ENCODE peak calls at places on chromosomes 4 and X, in four cellular contexts. One of them, this sample, is unnamed.

GRCh38 chr4:157564771-157565170 is 344.2 kb downstream of the GRIA2 start:
- DNase-seq in brain microvascular endothelial cell: no peak
- DNase-seq in progenitor cell of endocrine pancreas: no peak
- DNase-seq in foreskin fibroblast: no peak
- DNase-seq in this sample: no peak

GRCh38 chrX:71992711-71993110 is 82.1 kb downstream of the NHSL2 start:
- DNase-seq in progenitor cell of endocrine pancreas: no peak
- DNase-seq in foreskin fibroblast: no peak
- DNase-seq in brain microvascular endothelial cell: no peak
- DNase-seq in this sample: peak

GRCh38 chr4:156642161-156642560 is 329.4 kb downstream of the PDGFC start:
- DNase-seq in brain microvascular endothelial cell: peak
- DNase-seq in foreskin fibroblast: no peak
- DNase-seq in progenitor cell of endocrine pancreas: no peak
- DNase-seq in this sample: no peak

GRCh38 chr4:37648084-37648817 is 37.9 kb downstream of the RELL1 start:
- DNase-seq in brain microvascular endothelial cell: peak
- DNase-seq in progenitor cell of endocrine pancreas: peak
- DNase-seq in foreskin fibroblast: peak
- DNase-seq in this sample: no peak

GRCh38 chr4:22348410-22348809 is 167.5 kb downstream of the ADGRA3 start:
- DNase-seq in progenitor cell of endocrine pancreas: no peak
- DNase-seq in brain microvascular endothelial cell: no peak
- DNase-seq in foreskin fibroblast: peak
- DNase-seq in this sample: no peak

GRCh38 chr4:67167849-67168248 is 377.5 kb downstream of the CENPC start:
- DNase-seq in progenitor cell of endocrine pancreas: no peak
- DNase-seq in brain microvascular endothelial cell: no peak
- DNase-seq in foreskin fibroblast: no peak
- DNase-seq in this sample: no peak

GRCh38 chr4:56752985-56753384 is 68.5 kb downstream of the SPINK2 start:
- DNase-seq in foreskin fibroblast: no peak
- DNase-seq in brain microvascular endothelial cell: no peak
- DNase-seq in progenitor cell of endocrine pancreas: no peak
- DNase-seq in this sample: no peak

GRCh38 chr4:95693594-95693993 is 144.8 kb upstream of the UNC5C start:
- DNase-seq in progenitor cell of endocrine pancreas: no peak
- DNase-seq in foreskin fibroblast: no peak
- DNase-seq in brain microvascular endothelial cell: peak
- DNase-seq in this sample: no peak

GRCh38 chr4:2761035-2761923 is 5.1 kb upstream of the TNIP2 start:
- DNase-seq in progenitor cell of endocrine pancreas: no peak
- DNase-seq in brain microvascular endothelial cell: no peak
- DNase-seq in foreskin fibroblast: peak
- DNase-seq in this sample: no peak

GRCh38 chr4:41506071-41506470 is 31.9 kb upstream of the LIMCH1 start:
- DNase-seq in progenitor cell of endocrine pancreas: no peak
- DNase-seq in foreskin fibroblast: peak
- DNase-seq in brain microvascular endothelial cell: peak
- DNase-seq in this sample: no peak

GRCh38 chr4:41258783-41259182 is 2.1 kb downstream of the UCHL1 start:
- DNase-seq in brain microvascular endothelial cell: peak
- DNase-seq in foreskin fibroblast: peak
- DNase-seq in progenitor cell of endocrine pancreas: no peak
- DNase-seq in this sample: no peak

GRCh38 chrX:2829469-2830246 is 928 bp downstream of the GYG2 start:
- DNase-seq in progenitor cell of endocrine pancreas: no peak
- DNase-seq in foreskin fibroblast: no peak
- DNase-seq in brain microvascular endothelial cell: no peak
- DNase-seq in this sample: no peak

GRCh38 chr4:47837582-47838294 is at the start of gene CORIN:
- DNase-seq in brain microvascular endothelial cell: no peak
- DNase-seq in foreskin fibroblast: no peak
- DNase-seq in progenitor cell of endocrine pancreas: no peak
- DNase-seq in this sample: no peak

GRCh38 chr4:26978387-26979071 is 117.9 kb downstream of the STIM2 start:
- DNase-seq in foreskin fibroblast: no peak
- DNase-seq in progenitor cell of endocrine pancreas: no peak
- DNase-seq in brain microvascular endothelial cell: no peak
- DNase-seq in this sample: no peak

GRCh38 chr4:41882622-41883347 is 52.4 kb upstream of the TMEM33 start:
- DNase-seq in progenitor cell of endocrine pancreas: no peak
- DNase-seq in foreskin fibroblast: peak
- DNase-seq in brain microvascular endothelial cell: peak
- DNase-seq in this sample: no peak

GRCh38 chr4:8568068-8568668 is 12.0 kb upstream of the GPR78 start:
- DNase-seq in brain microvascular endothelial cell: peak
- DNase-seq in foreskin fibroblast: no peak
- DNase-seq in progenitor cell of endocrine pancreas: no peak
- DNase-seq in this sample: no peak

GRCh38 chr4:103994059-103994458 is 274.3 kb upstream of the TACR3 start:
- DNase-seq in progenitor cell of endocrine pancreas: no peak
- DNase-seq in brain microvascular endothelial cell: no peak
- DNase-seq in foreskin fibroblast: no peak
- DNase-seq in this sample: no peak

GRCh38 chr4:109945056-109945455 is 32.4 kb downstream of the EGF start:
- DNase-seq in foreskin fibroblast: peak
- DNase-seq in progenitor cell of endocrine pancreas: no peak
- DNase-seq in brain microvascular endothelial cell: no peak
- DNase-seq in this sample: no peak

GRCh38 chr4:67020079-67020807 is 525.1 kb downstream of the CENPC start:
- DNase-seq in progenitor cell of endocrine pancreas: no peak
- DNase-seq in brain microvascular endothelial cell: no peak
- DNase-seq in foreskin fibroblast: no peak
- DNase-seq in this sample: no peak

GRCh38 chr4:90419124-90419711 is 292.0 kb downstream of the CCSER1 start:
- DNase-seq in brain microvascular endothelial cell: no peak
- DNase-seq in foreskin fibroblast: peak
- DNase-seq in progenitor cell of endocrine pancreas: no peak
- DNase-seq in this sample: no peak

GRCh38 chr4:66647468-66647867 is 897.8 kb downstream of the CENPC start:
- DNase-seq in progenitor cell of endocrine pancreas: no peak
- DNase-seq in foreskin fibroblast: no peak
- DNase-seq in brain microvascular endothelial cell: no peak
- DNase-seq in this sample: no peak

GRCh38 chr4:6929735-6930464 is 20.3 kb downstream of the TBC1D14 start:
- DNase-seq in brain microvascular endothelial cell: no peak
- DNase-seq in progenitor cell of endocrine pancreas: no peak
- DNase-seq in foreskin fibroblast: no peak
- DNase-seq in this sample: no peak

GRCh38 chr4:6935961-6936360 is 26.3 kb downstream of the TBC1D14 start:
- DNase-seq in brain microvascular endothelial cell: no peak
- DNase-seq in foreskin fibroblast: no peak
- DNase-seq in progenitor cell of endocrine pancreas: no peak
- DNase-seq in this sample: no peak

GRCh38 chr4:6933691-6934430 is 24.2 kb downstream of the TBC1D14 start:
- DNase-seq in brain microvascular endothelial cell: no peak
- DNase-seq in foreskin fibroblast: no peak
- DNase-seq in progenitor cell of endocrine pancreas: no peak
- DNase-seq in this sample: no peak

GRCh38 chr4:6932475-6932874 is 22.8 kb downstream of the TBC1D14 start:
- DNase-seq in progenitor cell of endocrine pancreas: no peak
- DNase-seq in brain microvascular endothelial cell: no peak
- DNase-seq in foreskin fibroblast: no peak
- DNase-seq in this sample: no peak

DNA sequence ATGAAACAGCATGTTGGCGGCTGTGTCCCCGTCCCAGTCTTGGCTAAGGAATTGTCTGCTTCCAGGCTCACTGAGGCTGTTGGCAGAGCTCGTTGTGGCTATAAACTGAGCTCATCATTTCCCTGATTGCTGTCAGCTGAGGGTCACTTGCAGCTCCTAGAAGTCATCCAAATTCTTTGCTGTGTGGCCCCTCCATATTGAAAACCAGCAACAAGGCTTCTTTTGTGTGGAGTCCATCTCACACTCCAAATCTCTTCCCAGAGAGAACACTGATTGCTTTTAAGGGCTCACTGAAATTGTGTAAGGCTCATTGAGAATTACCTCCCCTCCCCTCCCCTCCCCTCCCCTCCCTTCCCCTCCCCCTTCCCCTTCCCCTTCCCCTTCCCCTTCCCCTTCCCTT is 23.3 kb downstream of the TBC1D14 start:
- DNase-seq in foreskin fibroblast: no peak
- DNase-seq in progenitor cell of endocrine pancreas: no peak
- DNase-seq in brain microvascular endothelial cell: no peak
- DNase-seq in this sample: no peak
- TF ChIP-seq CTCF in foreskin fibroblast: no peak
- TF ChIP-seq CTCF in progenitor cell of endocrine pancreas: no peak
- TF ChIP-seq CTCF in brain microvascular endothelial cell: no peak
- TF ChIP-seq CTCF in this sample: no peak

DNA sequence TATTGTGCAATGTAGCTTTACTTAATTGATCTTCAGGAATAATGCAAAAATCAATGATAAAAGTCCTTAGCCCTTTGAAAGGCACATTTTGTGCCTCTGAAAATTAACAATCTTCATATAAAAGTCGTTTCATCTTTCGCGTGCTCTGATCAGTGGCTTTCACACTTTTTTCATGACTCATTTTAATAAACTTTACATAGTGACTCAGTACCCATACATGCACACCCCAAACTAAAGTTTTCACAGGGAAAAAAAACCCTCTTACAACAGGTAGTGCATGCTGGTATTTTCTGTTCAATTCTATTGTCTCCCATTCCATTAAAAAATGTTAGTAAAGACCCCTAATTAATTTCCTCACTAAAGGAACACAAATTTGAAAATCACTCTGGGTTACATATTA is 21.5 kb downstream of the RWDD4 start:
- DNase-seq in brain microvascular endothelial cell: no peak
- DNase-seq in progenitor cell of endocrine pancreas: no peak
- DNase-seq in foreskin fibroblast: peak
- DNase-seq in this sample: no peak
- TF ChIP-seq CTCF in brain microvascular endothelial cell: no peak
- TF ChIP-seq CTCF in progenitor cell of endocrine pancreas: no peak
- TF ChIP-seq CTCF in foreskin fibroblast: no peak
- TF ChIP-seq CTCF in this sample: no peak

GRCh38 chrX:68185161-68185560 is 248.1 kb downstream of the OPHN1 start:
- DNase-seq in foreskin fibroblast: no peak
- DNase-seq in brain microvascular endothelial cell: no peak
- DNase-seq in progenitor cell of endocrine pancreas: no peak
- DNase-seq in this sample: no peak

GRCh38 chrX:68186552-68187262 is 246.6 kb downstream of the OPHN1 start:
- DNase-seq in progenitor cell of endocrine pancreas: no peak
- DNase-seq in brain microvascular endothelial cell: no peak
- DNase-seq in foreskin fibroblast: peak
- DNase-seq in this sample: no peak

GRCh38 chrX:68180501-68181061 is 252.7 kb downstream of the OPHN1 start:
- DNase-seq in progenitor cell of endocrine pancreas: no peak
- DNase-seq in brain microvascular endothelial cell: no peak
- DNase-seq in foreskin fibroblast: no peak
- DNase-seq in this sample: no peak

GRCh38 chrX:68179355-68179754 is 253.9 kb downstream of the OPHN1 start:
- DNase-seq in foreskin fibroblast: no peak
- DNase-seq in brain microvascular endothelial cell: no peak
- DNase-seq in progenitor cell of endocrine pancreas: no peak
- DNase-seq in this sample: no peak

DNA sequence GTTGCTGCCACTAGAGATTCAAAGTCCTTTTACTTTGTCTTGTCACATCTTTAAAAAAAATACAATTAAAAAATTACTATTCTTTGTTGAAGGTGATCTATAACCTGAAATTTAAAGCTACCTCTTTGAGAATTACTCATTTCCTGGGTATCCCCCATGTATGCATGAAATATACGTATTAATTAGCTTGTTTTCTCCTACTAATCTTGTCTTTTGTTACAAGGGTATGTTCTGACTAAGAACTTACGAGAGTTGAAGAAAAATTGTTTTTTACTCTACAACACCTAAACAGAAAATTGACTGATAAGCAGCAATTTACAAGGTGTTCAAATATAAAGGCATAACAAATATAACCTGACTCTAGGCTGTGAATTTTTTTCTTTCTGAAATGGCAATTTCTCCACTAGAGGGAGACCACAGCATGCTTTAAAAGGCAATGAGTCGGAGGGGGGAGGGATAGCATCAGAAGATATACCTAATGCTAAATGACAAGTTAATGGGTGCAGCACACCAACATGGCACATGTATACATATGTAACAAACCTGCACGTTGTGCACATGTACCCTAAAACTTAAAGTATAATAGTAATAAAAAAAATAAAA is 249.6 kb downstream of the OPHN1 start:
- DNase-seq in brain microvascular endothelial cell: peak
- DNase-seq in foreskin fibroblast: peak
- DNase-seq in progenitor cell of endocrine pancreas: no peak
- DNase-seq in this sample: no peak
- TF ChIP-seq CTCF in brain microvascular endothelial cell: peak
- TF ChIP-seq CTCF in foreskin fibroblast: peak
- TF ChIP-seq CTCF in progenitor cell of endocrine pancreas: peak
- TF ChIP-seq CTCF in this sample: no peak

DNA sequence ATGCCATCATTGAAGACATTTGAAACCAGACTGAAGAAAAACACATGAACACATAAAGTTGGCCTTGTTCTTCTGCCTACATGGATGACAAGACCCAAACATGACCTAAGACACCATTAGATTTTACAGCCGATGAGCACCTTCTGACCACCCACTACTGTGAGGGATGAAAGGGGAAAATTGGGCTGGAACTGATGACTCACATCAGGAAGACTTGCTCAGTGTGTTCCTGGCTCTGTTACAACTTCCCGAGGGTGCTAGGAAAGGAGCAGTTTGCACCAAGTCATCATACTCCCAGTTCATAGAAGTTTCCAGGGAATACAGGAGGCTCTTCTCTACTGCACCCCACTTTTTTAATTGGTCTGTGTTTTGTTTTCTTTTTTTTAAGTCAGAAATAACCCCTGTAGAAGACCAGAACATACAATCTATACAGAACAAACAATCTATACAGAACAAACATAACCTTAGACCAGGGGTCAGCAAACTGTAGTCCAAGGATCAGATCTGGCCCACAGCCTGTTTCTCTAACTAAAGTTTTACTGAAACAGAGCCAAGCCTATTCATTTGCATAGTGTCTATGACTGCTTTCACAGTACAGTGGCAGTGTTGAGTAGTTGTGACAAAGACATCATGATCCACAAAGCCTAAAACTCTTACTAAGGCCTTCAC is 25.3 kb downstream of the BTC start:
- DNase-seq in brain microvascular endothelial cell: peak
- DNase-seq in foreskin fibroblast: peak
- DNase-seq in progenitor cell of endocrine pancreas: no peak
- DNase-seq in this sample: no peak
- TF ChIP-seq CTCF in brain microvascular endothelial cell: no peak
- TF ChIP-seq CTCF in foreskin fibroblast: no peak
- TF ChIP-seq CTCF in progenitor cell of endocrine pancreas: no peak
- TF ChIP-seq CTCF in this sample: no peak

GRCh38 chrX:11724122-11725017 is 33.7 kb upstream of the MSL3 start:
- DNase-seq in brain microvascular endothelial cell: peak
- DNase-seq in progenitor cell of endocrine pancreas: no peak
- DNase-seq in foreskin fibroblast: peak
- DNase-seq in this sample: no peak
- TF ChIP-seq CTCF in brain microvascular endothelial cell: peak
- TF ChIP-seq CTCF in progenitor cell of endocrine pancreas: peak
- TF ChIP-seq CTCF in foreskin fibroblast: peak
- TF ChIP-seq CTCF in this sample: no peak

This sample was measured in natural killer cell.